ENCODE peak calls at places on chromosome 4, in seven cellular contexts. One of them, this sample, is unnamed.

GRCh38 chr4:134531013-134531412 is 329.4 kb upstream of the PABPC4L start:
- DNase-seq in fibroblast of lung: no peak
- DNase-seq in H7: no peak
- DNase-seq in OCI-LY7: no peak
- DNase-seq in small intestine: no peak
- DNase-seq in cardiac fibroblast: no peak
- DNase-seq in Karpas-422: no peak
- DNase-seq in this sample: no peak

GRCh38 chr4:90904018-90904417 is 776.8 kb downstream of the CCSER1 start:
- DNase-seq in fibroblast of lung: no peak
- DNase-seq in H7: no peak
- DNase-seq in OCI-LY7: no peak
- DNase-seq in small intestine: peak; percentile 5
- DNase-seq in cardiac fibroblast: no peak
- DNase-seq in Karpas-422: no peak
- DNase-seq in this sample: no peak

GRCh38 chr4:38967260-38968095 is 64.7 kb downstream of the TMEM156 start:
- DNase-seq in fibroblast of lung: peak; percentile 97
- DNase-seq in H7: no peak
- DNase-seq in OCI-LY7: no peak
- DNase-seq in small intestine: no peak
- DNase-seq in cardiac fibroblast: peak; percentile 96
- DNase-seq in Karpas-422: no peak
- DNase-seq in this sample: no peak

GRCh38 chr4:170248029-170248428 is 158.3 kb upstream of the AADAT start:
- DNase-seq in fibroblast of lung: peak; percentile 2
- DNase-seq in H7: no peak
- DNase-seq in OCI-LY7: no peak
- DNase-seq in small intestine: no peak
- DNase-seq in cardiac fibroblast: no peak
- DNase-seq in Karpas-422: no peak
- DNase-seq in this sample: no peak

GRCh38 chr4:56345461-56345860 is 41.8 kb downstream of the AASDH start:
- DNase-seq in fibroblast of lung: no peak
- DNase-seq in H7: no peak
- DNase-seq in OCI-LY7: no peak
- DNase-seq in small intestine: no peak
- DNase-seq in cardiac fibroblast: no peak
- DNase-seq in Karpas-422: no peak
- DNase-seq in this sample: no peak

GRCh38 chr4:82787342-82787741 is 11.3 kb downstream of the SCD5 start:
- DNase-seq in fibroblast of lung: peak; percentile 70
- DNase-seq in H7: no peak
- DNase-seq in OCI-LY7: no peak
- DNase-seq in small intestine: no peak
- DNase-seq in cardiac fibroblast: peak; percentile 19
- DNase-seq in Karpas-422: no peak
- DNase-seq in this sample: no peak

GRCh38 chr4:126799971-126800722 is 832.6 kb upstream of the INTU start:
- DNase-seq in fibroblast of lung: peak; percentile 73
- DNase-seq in H7: no peak
- DNase-seq in OCI-LY7: no peak
- DNase-seq in small intestine: no peak
- DNase-seq in cardiac fibroblast: peak; percentile 78
- DNase-seq in Karpas-422: no peak
- DNase-seq in this sample: no peak

GRCh38 chr4:3025881-3026280 is 48.5 kb downstream of the HTT-AS start:
- DNase-seq in fibroblast of lung: no peak
- DNase-seq in H7: no peak
- DNase-seq in OCI-LY7: no peak
- DNase-seq in small intestine: no peak
- DNase-seq in cardiac fibroblast: no peak
- DNase-seq in Karpas-422: no peak
- DNase-seq in this sample: no peak

GRCh38 chr4:181030961-181031360 is 1212.2 kb upstream of the TENM3 start:
- DNase-seq in fibroblast of lung: peak; percentile 78
- DNase-seq in H7: no peak
- DNase-seq in OCI-LY7: no peak
- DNase-seq in small intestine: no peak
- DNase-seq in cardiac fibroblast: peak; percentile 8
- DNase-seq in Karpas-422: no peak
- DNase-seq in this sample: no peak

GRCh38 chr4:88144866-88145300 is 13.6 kb downstream of the ABCG2 start:
- DNase-seq in fibroblast of lung: no peak
- DNase-seq in H7: no peak
- DNase-seq in OCI-LY7: no peak
- DNase-seq in small intestine: peak; percentile 77
- DNase-seq in cardiac fibroblast: no peak
- DNase-seq in Karpas-422: no peak
- DNase-seq in this sample: no peak

GRCh38 chr4:136055360-136055759 is 1476.9 kb downstream of the PCDH18 start:
- DNase-seq in fibroblast of lung: no peak
- DNase-seq in H7: no peak
- DNase-seq in OCI-LY7: no peak
- DNase-seq in small intestine: no peak
- DNase-seq in cardiac fibroblast: no peak
- DNase-seq in Karpas-422: no peak
- DNase-seq in this sample: no peak

GRCh38 chr4:83238393-83238792 is 46.2 kb downstream of the COQ2 start:
- DNase-seq in fibroblast of lung: no peak
- DNase-seq in H7: no peak
- DNase-seq in OCI-LY7: no peak
- DNase-seq in small intestine: no peak
- DNase-seq in cardiac fibroblast: no peak
- DNase-seq in Karpas-422: no peak
- DNase-seq in this sample: no peak

GRCh38 chr4:183417356-183417755 is 27.1 kb upstream of the CDKN2AIP start:
- DNase-seq in fibroblast of lung: no peak
- DNase-seq in H7: no peak
- DNase-seq in OCI-LY7: no peak
- DNase-seq in small intestine: no peak
- DNase-seq in cardiac fibroblast: no peak
- DNase-seq in Karpas-422: no peak
- DNase-seq in this sample: no peak

GRCh38 chr4:175705407-175705806 is 106.7 kb downstream of the GPM6A start:
- DNase-seq in fibroblast of lung: peak; percentile 74
- DNase-seq in H7: peak; percentile 44
- DNase-seq in OCI-LY7: no peak
- DNase-seq in small intestine: no peak
- DNase-seq in cardiac fibroblast: peak; percentile 4
- DNase-seq in Karpas-422: no peak
- DNase-seq in this sample: no peak

GRCh38 chr4:128427832-128428366 is 140.3 kb upstream of the PGRMC2 start:
- DNase-seq in fibroblast of lung: peak; percentile 89
- DNase-seq in H7: peak; percentile 22
- DNase-seq in OCI-LY7: no peak
- DNase-seq in small intestine: peak; percentile 72
- DNase-seq in cardiac fibroblast: peak; percentile 86
- DNase-seq in Karpas-422: peak; percentile 91
- DNase-seq in this sample: no peak

GRCh38 chr4:141684785-141685184 is 48.4 kb downstream of the IL15 start:
- DNase-seq in fibroblast of lung: peak; percentile 57
- DNase-seq in H7: no peak
- DNase-seq in OCI-LY7: no peak
- DNase-seq in small intestine: no peak
- DNase-seq in cardiac fibroblast: no peak
- DNase-seq in Karpas-422: no peak
- DNase-seq in this sample: no peak

GRCh38 chr4:16532240-16532990 is 306.1 kb upstream of the TAPT1 start:
- DNase-seq in fibroblast of lung: peak; percentile 96
- DNase-seq in H7: no peak
- DNase-seq in OCI-LY7: no peak
- DNase-seq in small intestine: no peak
- DNase-seq in cardiac fibroblast: peak; percentile 95
- DNase-seq in Karpas-422: no peak
- DNase-seq in this sample: no peak

GRCh38 chr4:52126946-52127345 is 75.8 kb downstream of the SPATA18 start:
- DNase-seq in fibroblast of lung: no peak
- DNase-seq in H7: peak; percentile 16
- DNase-seq in OCI-LY7: no peak
- DNase-seq in small intestine: no peak
- DNase-seq in cardiac fibroblast: no peak
- DNase-seq in Karpas-422: no peak
- DNase-seq in this sample: no peak

GRCh38 chr4:141534985-141535384 is 101.4 kb upstream of the IL15 start:
- DNase-seq in fibroblast of lung: no peak
- DNase-seq in H7: no peak
- DNase-seq in OCI-LY7: no peak
- DNase-seq in small intestine: no peak
- DNase-seq in cardiac fibroblast: no peak
- DNase-seq in Karpas-422: no peak
- DNase-seq in this sample: no peak

GRCh38 chr4:11799182-11799581 is 370.5 kb upstream of the HS3ST1 start:
- DNase-seq in fibroblast of lung: no peak
- DNase-seq in H7: no peak
- DNase-seq in OCI-LY7: no peak
- DNase-seq in small intestine: peak; percentile 49
- DNase-seq in cardiac fibroblast: no peak
- DNase-seq in Karpas-422: no peak
- DNase-seq in this sample: no peak

GRCh38 chr4:16253127-16253960 is 27.1 kb upstream of the TAPT1 start:
- DNase-seq in fibroblast of lung: peak; percentile 91
- DNase-seq in H7: no peak
- DNase-seq in OCI-LY7: no peak
- DNase-seq in small intestine: no peak
- DNase-seq in cardiac fibroblast: peak; percentile 75
- DNase-seq in Karpas-422: no peak
- DNase-seq in this sample: no peak

GRCh38 chr4:24778427-24779225 is 16.7 kb upstream of the SOD3 start:
- DNase-seq in fibroblast of lung: peak; percentile 97
- DNase-seq in H7: no peak
- DNase-seq in OCI-LY7: no peak
- DNase-seq in small intestine: no peak
- DNase-seq in cardiac fibroblast: peak; percentile 99
- DNase-seq in Karpas-422: no peak
- DNase-seq in this sample: no peak

GRCh38 chr4:121277194-121278105 is 103.4 kb downstream of the QRFPR start:
- DNase-seq in fibroblast of lung: no peak
- DNase-seq in H7: peak; percentile 37
- DNase-seq in OCI-LY7: peak; percentile 17
- DNase-seq in small intestine: no peak
- DNase-seq in cardiac fibroblast: no peak
- DNase-seq in Karpas-422: peak; percentile 80
- DNase-seq in this sample: no peak

GRCh38 chr4:108060164-108060563 is 70.5 kb downstream of the HADH start:
- DNase-seq in fibroblast of lung: peak; percentile 45
- DNase-seq in H7: peak; percentile 62
- DNase-seq in OCI-LY7: no peak
- DNase-seq in small intestine: peak; percentile 14
- DNase-seq in cardiac fibroblast: peak; percentile 41
- DNase-seq in Karpas-422: peak; percentile 55
- DNase-seq in this sample: no peak

GRCh38 chr4:1693131-1693896 is 9.2 kb upstream of the FAM53A start:
- DNase-seq in fibroblast of lung: peak; percentile 67
- DNase-seq in H7: peak; percentile 86
- DNase-seq in OCI-LY7: peak; percentile 85
- DNase-seq in small intestine: peak; percentile 80
- DNase-seq in cardiac fibroblast: peak; percentile 86
- DNase-seq in Karpas-422: peak; percentile 91
- DNase-seq in this sample: no peak

GRCh38 chr4:178462710-178463109 is 1020.5 kb upstream of the AGA start:
- DNase-seq in fibroblast of lung: no peak
- DNase-seq in H7: no peak
- DNase-seq in OCI-LY7: no peak
- DNase-seq in small intestine: no peak
- DNase-seq in cardiac fibroblast: no peak
- DNase-seq in Karpas-422: no peak
- DNase-seq in this sample: no peak

GRCh38 chr4:88865051-88865450 is 167.4 kb upstream of the NAP1L5 start:
- DNase-seq in fibroblast of lung: no peak
- DNase-seq in H7: no peak
- DNase-seq in OCI-LY7: no peak
- DNase-seq in small intestine: no peak
- DNase-seq in cardiac fibroblast: no peak
- DNase-seq in Karpas-422: no peak
- DNase-seq in this sample: no peak

GRCh38 chr4:146469053-146469452 is 52.7 kb downstream of the SLC10A7 start:
- DNase-seq in fibroblast of lung: peak; percentile 13
- DNase-seq in H7: no peak
- DNase-seq in OCI-LY7: no peak
- DNase-seq in small intestine: no peak
- DNase-seq in cardiac fibroblast: no peak
- DNase-seq in Karpas-422: no peak
- DNase-seq in this sample: no peak
- H3K4me3 ChIP-seq in fibroblast of lung: no peak overlapping the region
- H3K4me3 ChIP-seq in H7: no peak overlapping the region
- H3K4me3 ChIP-seq in OCI-LY7: no peak overlapping the region
- H3K4me3 ChIP-seq in small intestine: no peak overlapping the region
- H3K4me3 ChIP-seq in cardiac fibroblast: no peak overlapping the region
- H3K4me3 ChIP-seq in Karpas-422: no peak overlapping the region
- H3K4me3 ChIP-seq in this sample: no peak overlapping the region

DNA sequence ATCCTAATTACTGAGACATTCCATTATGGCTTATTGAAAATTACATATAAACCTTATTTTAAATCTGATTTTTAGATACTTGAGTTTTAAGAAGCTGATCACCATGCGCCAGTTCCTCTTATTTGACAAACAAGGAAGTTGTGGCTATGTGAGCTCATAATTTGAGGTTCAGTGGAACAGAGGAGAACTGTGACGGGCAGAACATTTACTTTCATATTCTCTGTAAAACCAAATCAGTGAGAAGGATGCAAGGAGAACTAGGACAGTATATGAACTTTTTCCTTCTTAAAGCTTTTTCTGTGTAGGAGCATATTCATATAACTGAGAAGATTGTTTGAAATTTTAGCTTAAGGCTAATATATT is 25.3 kb downstream of the STIM2 start:
- DNase-seq in fibroblast of lung: no peak
- DNase-seq in H7: no peak
- DNase-seq in OCI-LY7: peak; percentile 88
- DNase-seq in small intestine: peak; percentile 76
- DNase-seq in cardiac fibroblast: no peak
- DNase-seq in Karpas-422: peak; percentile 91
- DNase-seq in this sample: peak; percentile 79
- H3K4me3 ChIP-seq in fibroblast of lung: no peak overlapping the region
- H3K4me3 ChIP-seq in H7: no peak overlapping the region
- H3K4me3 ChIP-seq in OCI-LY7: peak overlapping the region; percentile 61
- H3K4me3 ChIP-seq in small intestine: no peak overlapping the region
- H3K4me3 ChIP-seq in cardiac fibroblast: no peak overlapping the region
- H3K4me3 ChIP-seq in Karpas-422: peak overlapping the region; percentile 57
- H3K4me3 ChIP-seq in this sample: no peak overlapping the region

DNA sequence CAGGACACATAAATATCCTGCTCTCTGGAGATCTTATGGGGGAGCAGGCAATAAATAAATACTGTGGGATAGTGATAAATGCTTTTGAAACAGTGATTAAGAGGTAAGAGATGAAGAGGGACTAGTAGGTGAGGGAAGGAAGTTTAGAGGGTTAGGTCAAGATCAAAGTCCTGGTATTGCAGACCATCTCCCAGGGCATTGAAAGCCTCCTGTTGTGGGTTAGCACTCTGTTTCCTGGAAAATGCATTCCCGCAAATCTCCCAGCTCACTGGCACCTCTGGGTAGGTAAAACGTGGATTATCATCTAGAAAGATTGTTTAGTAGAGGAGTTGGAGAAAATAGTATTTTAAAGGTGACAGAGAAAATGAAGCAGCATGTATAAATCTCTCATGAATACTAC is 2.2 kb downstream of the SNX25 start:
- DNase-seq in fibroblast of lung: no peak
- DNase-seq in H7: no peak
- DNase-seq in OCI-LY7: no peak
- DNase-seq in small intestine: no peak
- DNase-seq in cardiac fibroblast: no peak
- DNase-seq in Karpas-422: no peak
- DNase-seq in this sample: no peak
- H3K4me3 ChIP-seq in fibroblast of lung: peak overlapping the region; percentile 91
- H3K4me3 ChIP-seq in H7: peak overlapping the region; percentile 6
- H3K4me3 ChIP-seq in OCI-LY7: peak overlapping the region; percentile 81
- H3K4me3 ChIP-seq in small intestine: no peak overlapping the region
- H3K4me3 ChIP-seq in cardiac fibroblast: peak overlapping the region; percentile 69
- H3K4me3 ChIP-seq in Karpas-422: peak overlapping the region; percentile 84
- H3K4me3 ChIP-seq in this sample: peak overlapping the region; percentile 91

GRCh38 chr4:8590546-8590880 is 2.1 kb upstream of the CPZ start:
- DNase-seq in fibroblast of lung: no peak
- DNase-seq in H7: no peak
- DNase-seq in OCI-LY7: no peak
- DNase-seq in small intestine: no peak
- DNase-seq in cardiac fibroblast: no peak
- DNase-seq in Karpas-422: no peak
- DNase-seq in this sample: no peak
- H3K4me3 ChIP-seq in fibroblast of lung: no peak overlapping the region
- H3K4me3 ChIP-seq in H7: no peak overlapping the region
- H3K4me3 ChIP-seq in OCI-LY7: no peak overlapping the region
- H3K4me3 ChIP-seq in small intestine: no peak overlapping the region
- H3K4me3 ChIP-seq in cardiac fibroblast: no peak overlapping the region
- H3K4me3 ChIP-seq in Karpas-422: no peak overlapping the region
- H3K4me3 ChIP-seq in this sample: no peak overlapping the region